ENCODE peak calls at places on chromosomes 4 and X, in six cellular contexts. O is nephron progenitor cell, B is IMR-90, X is lower leg skin, V is lower lobe of right lung, R is Caco-2. Z is an unnamed sample.

GRCh38 chr4:173489514-173489913 is 40.5 kb downstream of the HAND2 start:
- DNase-seq in O (no peak), B (peak), X (no peak), V (no peak), R (no peak), Z (no peak)

GRCh38 chr4:19241845-19242244 is 1009.9 kb upstream of the SLIT2 start:
- DNase-seq in O (no peak), B (no peak), X (no peak), V (no peak), R (no peak), Z (no peak)

GRCh38 chr4:1501754-1502500 is 95.7 kb upstream of the NKX1-1 start:
- DNase-seq in O (peak), B (no peak), X (peak), V (peak), R (peak), Z (no peak)

GRCh38 chr4:37392540-37393255 is 148.2 kb downstream of the NWD2 start:
- DNase-seq in O (no peak), B (no peak), X (no peak), V (peak), R (no peak), Z (peak)

GRCh38 chrX:1264556-1264955 is 4.1 kb upstream of the CSF2RA start:
- DNase-seq in O (no peak), B (no peak), X (no peak), V (no peak), R (no peak), Z (no peak)

GRCh38 chrX:103360916-103361315 is 4.6 kb downstream of the TCEAL9 start:
- DNase-seq in O (no peak), B (no peak), X (no peak), V (no peak), R (no peak), Z (no peak)

GRCh38 chr4:37542749-37543148 is 143.4 kb downstream of the RELL1 start:
- DNase-seq in O (no peak), B (no peak), X (no peak), V (no peak), R (no peak), Z (no peak)

GRCh38 chr4:176781739-176782100 is 11.0 kb downstream of the VEGFC start:
- DNase-seq in O (no peak), B (no peak), X (no peak), V (no peak), R (no peak), Z (no peak)

GRCh38 chr4:143091862-143092261 is 92.9 kb upstream of the USP38 start:
- DNase-seq in O (no peak), B (no peak), X (no peak), V (no peak), R (no peak), Z (no peak)

GRCh38 chrX:74104356-74105065 is 199.5 kb upstream of the ZCCHC13 start:
- DNase-seq in O (no peak), B (peak), X (no peak), V (no peak), R (no peak), Z (peak)

GRCh38 chr4:170589597-170590191 is 499.9 kb upstream of the AADAT start:
- DNase-seq in O (no peak), B (no peak), X (no peak), V (no peak), R (no peak), Z (peak)

GRCh38 chrX:56857042-56857441 is 128.0 kb downstream of the NBDY start:
- DNase-seq in O (no peak), B (no peak), X (no peak), V (no peak), R (no peak), Z (no peak)

GRCh38 chr4:12050357-12050756 is 621.7 kb upstream of the HS3ST1 start:
- DNase-seq in O (no peak), B (no peak), X (no peak), V (no peak), R (no peak), Z (no peak)

GRCh38 chrX:118552501-118552900 is 56.9 kb downstream of the DOCK11 start:
- DNase-seq in O (no peak), B (peak), X (no peak), V (peak), R (no peak), Z (peak)

GRCh38 chr4:146095091-146095690 is 80.3 kb upstream of the LSM6 start:
- DNase-seq in O (peak), B (peak), X (no peak), V (no peak), R (no peak), Z (peak)

GRCh38 chr4:186676531-186677158 is 47.0 kb downstream of the FAT1 start:
- DNase-seq in O (no peak), B (peak), X (no peak), V (no peak), R (no peak), Z (peak)

GRCh38 chrX:98357146-98357545 is 1473.4 kb downstream of the RPA4 start:
- DNase-seq in O (no peak), B (no peak), X (no peak), V (no peak), R (no peak), Z (no peak)

GRCh38 chr4:87843936-87844335 is 11.2 kb downstream of the MEPE start:
- DNase-seq in O (no peak), B (peak), X (no peak), V (no peak), R (no peak), Z (peak)

GRCh38 chr4:184593461-184593860 is 55.8 kb downstream of the CASP3 start:
- DNase-seq in O (no peak), B (no peak), X (peak), V (no peak), R (no peak), Z (no peak)

GRCh38 chrX:46381630-46382029 is 163.6 kb downstream of the ZNF674 start:
- DNase-seq in O (peak), B (peak), X (no peak), V (no peak), R (peak), Z (no peak)

GRCh38 chrX:122770581-122770980 is 413.5 kb upstream of the GRIA3 start:
- DNase-seq in O (no peak), B (no peak), X (no peak), V (no peak), R (no peak), Z (no peak)

GRCh38 chr4:136637071-136637777 is 895.1 kb downstream of the PCDH18 start:
- DNase-seq in O (peak), B (peak), X (no peak), V (no peak), R (no peak), Z (no peak)

GRCh38 chr4:54941994-54942552 is 183.3 kb downstream of the KDR start:
- DNase-seq in O (no peak), B (no peak), X (no peak), V (no peak), R (no peak), Z (no peak)

GRCh38 chr4:72318771-72319170 is 250.2 kb downstream of the ADAMTS3 start:
- DNase-seq in O (no peak), B (no peak), X (no peak), V (no peak), R (no peak), Z (peak)

GRCh38 chr4:178689926-178690325 is 1247.7 kb upstream of the AGA start:
- DNase-seq in O (no peak), B (no peak), X (no peak), V (no peak), R (no peak), Z (no peak)

GRCh38 chrX:41900321-41900720 is 23.0 kb downstream of the CASK start:
- DNase-seq in O (no peak), B (no peak), X (no peak), V (no peak), R (no peak), Z (no peak)

GRCh38 chr4:185567828-185568442 is 32.6 kb upstream of the PDLIM3 start:
- DNase-seq in O (no peak), B (peak), X (peak), V (no peak), R (no peak), Z (no peak)

GRCh38 chr4:95522682-95523410 is 25.9 kb downstream of the UNC5C start:
- DNase-seq in O (no peak), B (no peak), X (no peak), V (no peak), R (no peak), Z (no peak)

GRCh38 chr4:155762351-155762750 is 3.5 kb downstream of the GUCY1B1 start:
- DNase-seq in O (no peak), B (peak), X (no peak), V (no peak), R (no peak), Z (no peak)

GRCh38 chrX:80808854-80809493 is 703 bp downstream of the BRWD3 start:
- DNase-seq in O (peak), B (no peak), X (no peak), V (no peak), R (peak), Z (peak)

GRCh38 chr4:53573696-53574095 is 17.6 kb downstream of the LNX1 start:
- DNase-seq in O (no peak), B (peak), X (no peak), V (no peak), R (no peak), Z (no peak)

GRCh38 chr4:61373901-61374611 is 173.9 kb downstream of the ADGRL3 start:
- DNase-seq in O (no peak), B (peak), X (no peak), V (no peak), R (no peak), Z (peak)

GRCh38 chr4:169957785-169958184 is 68.4 kb downstream of the MFAP3L start:
- DNase-seq in O (no peak), B (no peak), X (no peak), V (no peak), R (no peak), Z (no peak)

GRCh38 chr4:1029957-1030520 is 18.6 kb downstream of the FGFRL1 start:
- DNase-seq in O (peak), B (no peak), X (no peak), V (no peak), R (no peak), Z (no peak)

DNA sequence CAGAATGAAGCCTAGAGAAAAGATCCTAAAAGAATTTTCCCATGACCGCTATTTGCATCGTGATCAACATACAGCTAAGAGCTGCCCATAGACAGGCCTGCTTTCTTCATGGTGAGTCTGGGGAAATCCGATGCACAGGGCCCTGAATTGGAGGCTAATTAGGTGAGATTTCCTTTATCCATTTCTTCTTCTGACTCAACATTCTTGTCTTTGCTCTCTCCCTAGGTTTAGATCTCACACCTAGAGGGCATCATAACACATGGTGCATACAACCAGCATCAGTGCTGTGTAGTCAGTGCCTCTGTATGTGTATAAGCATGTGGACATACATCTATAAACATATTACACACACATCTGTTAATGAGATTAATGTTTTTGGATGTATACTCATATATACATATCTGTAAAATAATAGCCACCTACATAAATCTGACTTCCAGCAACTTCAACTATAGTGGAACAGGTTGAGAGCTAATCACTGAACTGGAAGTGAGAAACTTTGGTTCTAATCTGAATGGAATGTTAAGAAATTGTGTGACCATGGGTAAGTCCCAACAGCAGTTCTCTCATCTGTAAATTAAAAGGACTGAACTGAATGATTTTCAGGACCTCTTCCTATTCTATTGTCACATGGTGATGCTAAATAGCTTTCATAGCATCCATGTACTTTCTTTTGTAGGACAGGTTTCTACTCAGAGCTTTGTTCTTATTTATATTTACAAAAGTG is 17.5 kb downstream of the GATB start:
- DNase-seq in O (no peak), B (no peak), X (no peak), V (no peak), R (no peak), Z (no peak)
- TF ChIP-seq CTCF in O (no peak), B (no peak), X (no peak), V (no peak), R (no peak), Z (no peak)

DNA sequence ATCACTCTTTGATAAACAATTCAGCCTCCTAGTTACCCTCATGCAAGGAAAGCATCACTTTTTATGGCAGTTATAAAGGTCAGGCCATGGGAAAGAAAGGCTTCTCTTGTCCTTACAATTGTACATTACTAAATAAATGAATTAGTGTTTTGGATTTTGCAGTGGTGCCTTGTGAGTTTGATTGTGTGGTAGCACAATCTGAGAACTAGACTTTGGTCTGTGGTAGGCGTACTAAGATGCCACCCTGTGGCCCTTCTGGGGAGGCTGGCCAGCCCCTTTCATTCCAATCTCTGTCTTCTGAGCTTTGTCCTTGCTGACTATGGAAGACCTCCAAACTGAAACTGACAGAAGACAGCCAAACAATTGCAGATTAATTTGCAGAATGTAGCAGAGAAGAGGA is 14.6 kb upstream of the HNRNPD start:
- DNase-seq in O (no peak), B (no peak), X (no peak), V (no peak), R (no peak), Z (no peak)
- TF ChIP-seq CTCF in O (no peak), B (no peak), X (no peak), V (no peak), R (peak), Z (no peak)

DNA sequence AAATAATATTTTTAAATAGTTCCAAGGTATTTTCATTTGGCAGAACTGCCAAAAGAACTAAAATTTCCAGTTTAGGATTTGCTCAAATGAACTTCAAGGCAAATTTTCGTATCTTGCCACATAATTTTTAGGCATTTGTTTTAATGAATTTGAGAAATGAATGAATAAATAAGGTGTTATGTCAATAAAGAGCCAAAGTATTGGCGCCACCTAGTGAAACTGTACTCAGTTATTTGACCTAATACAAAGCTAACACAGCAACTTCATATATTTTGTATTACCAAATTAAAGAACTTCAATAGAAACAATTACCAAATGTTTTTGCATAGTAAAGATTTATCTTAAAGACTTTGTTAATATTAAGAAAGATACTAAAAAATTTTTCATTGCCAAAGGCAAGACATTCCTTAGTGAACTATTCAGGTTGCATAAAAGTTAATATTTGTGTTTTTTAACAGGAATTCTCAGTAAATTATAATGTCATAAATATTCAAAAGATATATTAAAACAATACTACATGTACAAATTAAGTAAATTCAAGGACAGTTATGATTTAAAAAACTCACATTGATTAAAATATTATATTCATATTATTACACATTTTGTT is 50.3 kb downstream of the STPG2 start:
- DNase-seq in O (no peak), B (peak), X (no peak), V (no peak), R (no peak), Z (no peak)
- TF ChIP-seq CTCF in O (peak), B (peak), X (no peak), V (peak), R (peak), Z (peak)

DNA sequence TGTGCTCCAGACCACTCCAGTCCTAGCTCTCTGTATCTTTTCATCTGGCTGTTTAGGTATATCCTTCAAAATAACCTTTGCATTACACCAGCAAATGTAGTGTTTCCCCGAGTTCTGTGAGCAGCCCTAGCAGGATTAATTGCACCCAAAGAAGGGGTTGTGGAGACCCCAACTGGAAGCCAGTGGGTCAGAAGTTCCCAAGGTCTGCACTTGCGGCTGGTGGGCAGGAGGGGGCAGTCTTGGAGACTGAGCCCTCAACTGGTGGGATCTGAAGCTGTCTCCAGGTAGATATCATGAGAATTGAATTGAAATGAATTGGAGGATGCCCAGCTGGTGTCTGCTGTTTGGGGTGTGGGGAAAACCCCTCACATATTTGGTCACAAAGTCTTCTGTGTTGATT is 1485.3 kb upstream of the TENM3 start:
- DNase-seq in O (no peak), B (no peak), X (no peak), V (no peak), R (no peak), Z (no peak)
- TF ChIP-seq CTCF in O (no peak), B (no peak), X (no peak), V (no peak), R (no peak), Z (no peak)

GRCh38 chr4:83054928-83055327 is 19.9 kb downstream of the COPS4 start:
- DNase-seq in O (no peak), B (peak), X (no peak), V (no peak), R (no peak), Z (peak)
- TF ChIP-seq CTCF in O (no peak), B (peak), X (no peak), V (peak), R (no peak), Z (peak)